ENCODE peak calls at places on chromosomes 1 and 21, in ten cellular contexts. X is GM13976, V is NCI-H226, E is 8988T, G is ascending aorta, Z is NCI-H187, H is cardiac fibroblast, D is foreskin melanocyte, J is NCI-H69, C is AG04450. W is an unnamed sample.

GRCh38 chr1:232667094-232667780 is 37.3 kb upstream of the SIPA1L2 start:
- DNase-seq in G (no peak), H (no peak), J (peak), D (no peak), E (no peak), X (no peak), V (no peak), Z (no peak), C (no peak), W (no peak)

GRCh38 chr1:205365945-205366463 is 9.3 kb upstream of the KLHDC8A start:
- DNase-seq in E (no peak), Z (no peak), C (no peak), V (no peak), J (peak), D (no peak), H (peak), X (no peak), G (no peak), W (no peak)

GRCh38 chr1:201004154-201004553 is 19.4 kb downstream of the KIF21B start:
- DNase-seq in D (no peak), C (no peak), Z (no peak), G (no peak), V (no peak), X (no peak), J (no peak), H (no peak), E (no peak), W (no peak)

GRCh38 chr1:46333300-46334029 is 7.1 kb upstream of the NSUN4 start:
- DNase-seq in D (peak), G (no peak), X (peak), C (no peak), V (peak), E (no peak), J (peak), Z (no peak), H (peak), W (no peak)

GRCh38 chr1:9731561-9731960 is 80.0 kb downstream of the PIK3CD start:
- DNase-seq in E (no peak), G (no peak), H (no peak), X (peak), J (no peak), C (no peak), Z (no peak), D (no peak), V (no peak), W (no peak)

GRCh38 chr1:26972821-26973220 is 12.6 kb upstream of the KDF1 start:
- DNase-seq in J (no peak), G (no peak), V (no peak), Z (no peak), H (no peak), E (no peak), D (no peak), C (no peak), X (no peak), W (no peak)

GRCh38 chr1:55288245-55288644 is 73.1 kb upstream of the USP24 start:
- DNase-seq in C (no peak), V (no peak), D (no peak), G (no peak), E (no peak), H (peak), X (peak), J (no peak), Z (no peak), W (no peak)

GRCh38 chr1:12097321-12097720 is 34.2 kb downstream of the TNFRSF8 start:
- DNase-seq in H (peak), V (peak), J (no peak), C (no peak), X (no peak), D (no peak), E (no peak), Z (no peak), G (no peak), W (no peak)

GRCh38 chr1:162631546-162632233 is 574 bp upstream of the DDR2 start:
- DNase-seq in X (no peak), E (no peak), H (peak), G (no peak), J (peak), V (peak), Z (no peak), C (peak), D (peak), W (peak)

GRCh38 chr1:231872461-231872910 is 245.9 kb downstream of the DISC1 start:
- DNase-seq in D (no peak), Z (no peak), E (no peak), J (no peak), X (no peak), H (peak), C (no peak), V (peak), G (no peak), W (no peak)

GRCh38 chr1:54404939-54405880 is 984 bp downstream of the SSBP3 start:
- DNase-seq in H (peak), X (peak), Z (no peak), C (no peak), D (no peak), G (no peak), J (peak), V (no peak), E (no peak), W (no peak)

GRCh38 chr21:36508948-36509347 is 29.0 kb upstream of the CLDN14 start:
- DNase-seq in E (no peak), J (peak), V (no peak), X (no peak), C (no peak), Z (peak), G (no peak), D (no peak), H (no peak), W (no peak)

GRCh38 chr1:185567006-185567405 is 167.2 kb upstream of the HMCN1 start:
- DNase-seq in E (no peak), Z (no peak), V (peak), H (peak), D (no peak), C (no peak), G (no peak), X (peak), J (no peak), W (peak)

GRCh38 chr1:26349196-26349885 is 4.6 kb downstream of the CRYBG2 start:
- DNase-seq in V (peak), H (peak), X (no peak), D (no peak), C (peak), Z (no peak), E (no peak), G (no peak), J (no peak), W (no peak)

GRCh38 chr1:186304982-186305949 is 69.8 kb downstream of the TPR start:
- DNase-seq in V (no peak), D (peak), G (no peak), J (peak), E (no peak), H (peak), X (peak), C (no peak), Z (no peak), W (peak)

GRCh38 chr1:221309711-221310110 is 430.5 kb downstream of the HLX start:
- DNase-seq in J (peak), E (no peak), V (no peak), X (no peak), D (no peak), C (no peak), Z (no peak), H (no peak), G (no peak), W (no peak)

GRCh38 chr1:63563745-63564144 is 29.5 kb upstream of the PGM1 start:
- DNase-seq in Z (no peak), E (no peak), G (no peak), D (no peak), V (no peak), C (no peak), J (no peak), X (no peak), H (no peak), W (no peak)

GRCh38 chr1:53582211-53583020 is 123.2 kb downstream of the DMRTB1 start:
- DNase-seq in V (no peak), H (no peak), Z (no peak), E (no peak), C (no peak), G (no peak), D (no peak), X (no peak), J (peak), W (no peak)

GRCh38 chr1:226814751-226815496 is 55.5 kb upstream of the PSEN2 start:
- DNase-seq in E (peak), X (no peak), C (peak), D (peak), Z (peak), G (peak), J (peak), H (peak), V (peak), W (peak)

GRCh38 chr1:112722601-112723510 is 7.7 kb upstream of the PPM1J start:
- DNase-seq in E (no peak), Z (no peak), G (no peak), D (no peak), X (no peak), H (peak), J (peak), V (peak), C (no peak), W (no peak)

GRCh38 chr1:25238046-25238445 is 5.7 kb upstream of the SYF2 start:
- DNase-seq in H (no peak), Z (no peak), J (no peak), V (no peak), G (no peak), X (no peak), D (no peak), E (no peak), C (no peak), W (no peak)

GRCh38 chr1:10613340-10613739 is 138.6 kb downstream of the PEX14 start:
- DNase-seq in J (no peak), C (no peak), X (no peak), Z (no peak), D (no peak), H (no peak), G (no peak), E (no peak), V (no peak), W (no peak)

GRCh38 chr1:117674521-117675400 is 68.9 kb downstream of the TENT5C start:
- DNase-seq in J (peak), E (no peak), X (peak), H (peak), C (no peak), D (no peak), Z (no peak), V (no peak), G (no peak), W (no peak)

GRCh38 chr1:160096491-160097116 is 1.8 kb downstream of the IGSF8 start:
- DNase-seq in V (peak), J (peak), C (no peak), X (no peak), H (peak), Z (no peak), G (peak), D (peak), E (no peak), W (no peak)

GRCh38 chr1:159152031-159152430 is 19.4 kb upstream of the CADM3 start:
- DNase-seq in E (no peak), V (no peak), D (no peak), H (no peak), J (no peak), X (no peak), C (no peak), Z (no peak), G (no peak), W (no peak)

GRCh38 chr1:13735168-13735930 is 35.4 kb downstream of the PRDM2 start:
- DNase-seq in Z (no peak), J (no peak), E (no peak), H (no peak), G (no peak), X (no peak), D (no peak), C (no peak), V (no peak), W (no peak)

GRCh38 chr1:68791800-68792199 is 294.9 kb upstream of the DEPDC1 start:
- DNase-seq in C (no peak), V (no peak), J (no peak), D (no peak), H (no peak), G (no peak), E (no peak), X (no peak), Z (no peak), W (no peak)

GRCh38 chr1:93681549-93682412 is at the start of gene BCAR3:
- DNase-seq in G (no peak), C (no peak), X (peak), H (peak), V (peak), J (peak), Z (peak), D (no peak), E (peak), W (peak)

GRCh38 chr1:171902527-171902926 is 61.2 kb downstream of the DNM3 start:
- DNase-seq in J (no peak), Z (no peak), X (no peak), C (no peak), H (no peak), D (no peak), E (no peak), G (no peak), V (peak), W (no peak)

GRCh38 chr1:204564835-204565234 is 48.6 kb downstream of the MDM4 start:
- DNase-seq in C (no peak), H (no peak), V (no peak), Z (no peak), G (no peak), E (no peak), J (no peak), D (no peak), X (peak), W (no peak)

GRCh38 chr1:224502459-224503160 is 68.0 kb upstream of the WDR26 start:
- DNase-seq in X (no peak), D (peak), J (peak), V (no peak), E (no peak), H (no peak), Z (no peak), C (no peak), G (no peak), W (no peak)

GRCh38 chr1:220706921-220707559 is 16.9 kb downstream of the C1orf115 start:
- DNase-seq in E (no peak), V (no peak), G (no peak), X (no peak), Z (no peak), H (no peak), J (no peak), D (no peak), C (no peak), W (no peak)

GRCh38 chr1:179253286-179253972 is 24.0 kb upstream of the ABL2 start:
- DNase-seq in D (no peak), C (no peak), V (peak), J (no peak), X (no peak), H (no peak), G (no peak), Z (no peak), E (no peak), W (no peak)

GRCh38 chr1:160657477-160657820 is 10.6 kb upstream of the SLAMF1 start:
- DNase-seq in D (peak), Z (no peak), V (no peak), C (no peak), H (peak), G (no peak), J (no peak), E (no peak), X (no peak), W (no peak)

W was measured in amniotic stem cell.